ENCODE peak calls at places on chromosomes 7 and 10, in eight cellular contexts. E, F, G, W, I, L, N and J are unnamed samples.

GRCh38 chr7:36148422-36149065 is 4.5 kb upstream of the EEPD1 start:
- DNase-seq in E (no peak), F (no peak), G (no peak), W (no peak), I (no peak), L (no peak), N (no peak), J (no peak)

GRCh38 chr7:78139335-78139734 is 340.8 kb downstream of the PHTF2 start:
- DNase-seq in E (peak), F (no peak), G (peak), W (no peak), I (no peak), L (peak), N (no peak), J (no peak)

GRCh38 chr10:27746364-27747095 is 911 bp upstream of the MKX start:
- DNase-seq in E (no peak), F (no peak), G (peak), W (no peak), I (no peak), L (no peak), N (no peak), J (no peak)

GRCh38 chr10:13709931-13710690 is 123.3 kb downstream of the PRPF18 start:
- DNase-seq in E (peak), F (peak), G (peak), W (no peak), I (peak), L (no peak), N (no peak), J (no peak)

GRCh38 chr7:123601530-123601929 is at the start of gene ASB15:
- DNase-seq in E (no peak), F (no peak), G (no peak), W (no peak), I (no peak), L (no peak), N (no peak), J (no peak)

GRCh38 chr7:85851571-85852193 is 664.8 kb upstream of the SEMA3D start:
- DNase-seq in E (peak), F (peak), G (peak), W (no peak), I (no peak), L (peak), N (no peak), J (no peak)

GRCh38 chr7:29480456-29480855 is 83.2 kb upstream of the PRR15 start:
- DNase-seq in E (no peak), F (peak), G (no peak), W (no peak), I (peak), L (no peak), N (no peak), J (no peak)

GRCh38 chr7:55546826-55547225 is 25.5 kb downstream of the VOPP1 start:
- DNase-seq in E (peak), F (peak), G (peak), W (no peak), I (peak), L (peak), N (no peak), J (no peak)

GRCh38 chr10:120598377-120598776 is 141.3 kb downstream of the PLPP4 start:
- DNase-seq in E (no peak), F (no peak), G (no peak), W (no peak), I (no peak), L (no peak), N (no peak), J (no peak)

GRCh38 chr7:35905555-35905954 is 104.7 kb downstream of the SEPTIN7 start:
- DNase-seq in E (peak), F (no peak), G (peak), W (no peak), I (no peak), L (no peak), N (no peak), J (no peak)

GRCh38 chr7:27875832-27876231 is 135.9 kb downstream of the TAX1BP1 start:
- DNase-seq in E (no peak), F (no peak), G (no peak), W (no peak), I (no peak), L (no peak), N (no peak), J (no peak)

GRCh38 chr7:47000561-47000960 is 581.4 kb downstream of the TNS3 start:
- DNase-seq in E (peak), F (no peak), G (peak), W (no peak), I (no peak), L (no peak), N (no peak), J (no peak)

GRCh38 chr7:155889636-155890508 is 77.6 kb upstream of the SHH start:
- DNase-seq in E (no peak), F (no peak), G (no peak), W (no peak), I (peak), L (no peak), N (peak), J (no peak)

GRCh38 chr10:99343262-99343661 is 14.1 kb downstream of the CNNM1 start:
- DNase-seq in E (no peak), F (no peak), G (no peak), W (no peak), I (no peak), L (no peak), N (no peak), J (no peak)

GRCh38 chr10:624312-624604 is 65.2 kb downstream of the DIP2C start:
- DNase-seq in E (no peak), F (no peak), G (no peak), W (no peak), I (no peak), L (no peak), N (no peak), J (no peak)

GRCh38 chr7:48179631-48180030 is 8.4 kb downstream of the ABCA13 start:
- DNase-seq in E (no peak), F (no peak), G (no peak), W (no peak), I (no peak), L (no peak), N (no peak), J (no peak)

GRCh38 chr7:33423646-33424020 is 294.3 kb downstream of the BBS9 start:
- DNase-seq in E (no peak), F (no peak), G (no peak), W (no peak), I (no peak), L (no peak), N (no peak), J (no peak)

GRCh38 chr7:91264083-91264923 is at the start of gene FZD1:
- DNase-seq in E (peak), F (peak), G (peak), W (peak), I (peak), L (peak), N (peak), J (no peak)

GRCh38 chr7:71682841-71683341 is 550.9 kb downstream of the GALNT17 start:
- DNase-seq in E (no peak), F (no peak), G (no peak), W (no peak), I (no peak), L (no peak), N (no peak), J (no peak)

GRCh38 chr10:43965033-43965917 is 316.6 kb upstream of the ZNF32 start:
- DNase-seq in E (peak), F (no peak), G (peak), W (no peak), I (no peak), L (peak), N (no peak), J (no peak)

GRCh38 chr10:131817866-131818509 is 82.8 kb upstream of the PPP2R2D start:
- DNase-seq in E (no peak), F (no peak), G (no peak), W (no peak), I (no peak), L (no peak), N (peak), J (no peak)

GRCh38 chr7:103343332-103343731 is 1.2 kb downstream of the DNAJC2 start:
- DNase-seq in E (no peak), F (no peak), G (no peak), W (no peak), I (no peak), L (no peak), N (no peak), J (no peak)

GRCh38 chr7:73737491-73738219 is 947 bp downstream of the ABHD11 start:
- DNase-seq in E (no peak), F (no peak), G (no peak), W (no peak), I (no peak), L (no peak), N (no peak), J (no peak)

GRCh38 chr7:12674861-12675260 is 12.6 kb upstream of the ARL4A start:
- DNase-seq in E (peak), F (no peak), G (peak), W (no peak), I (no peak), L (peak), N (no peak), J (peak)

GRCh38 chr7:158469396-158470051 is 118.1 kb downstream of the PTPRN2 start:
- DNase-seq in E (no peak), F (no peak), G (no peak), W (no peak), I (no peak), L (no peak), N (no peak), J (no peak)

GRCh38 chr10:5951721-5952407 is 25.5 kb downstream of the IL15RA start:
- DNase-seq in E (no peak), F (no peak), G (no peak), W (no peak), I (no peak), L (no peak), N (no peak), J (no peak)

GRCh38 chr10:24385776-24386175 is 176.8 kb downstream of the KIAA1217 start:
- DNase-seq in E (peak), F (no peak), G (peak), W (no peak), I (no peak), L (peak), N (no peak), J (no peak)

GRCh38 chr7:143456992-143457793 is 13.9 kb downstream of the TAS2R60 start:
- DNase-seq in E (peak), F (no peak), G (peak), W (no peak), I (no peak), L (no peak), N (no peak), J (no peak)

GRCh38 chr7:51069411-51070083 is 247.1 kb downstream of the COBL start:
- DNase-seq in E (no peak), F (no peak), G (no peak), W (no peak), I (no peak), L (no peak), N (no peak), J (no peak)